ENCODE peak calls at places on chromosomes 16 and 17, in six cellular contexts. U, Q, G, S, P and A are unnamed samples.

GRCh38 chr17:39676198-39676819 is 8.1 kb downstream of the PNMT start:
- DNase-seq in G (no peak), S (no peak), U (no peak), Q (no peak), P (peak), A (no peak)

GRCh38 chr17:79338589-79338988 is 264.0 kb downstream of the ENGASE start:
- DNase-seq in U (no peak), P (no peak), S (no peak), G (no peak), Q (peak), A (no peak)

GRCh38 chr17:17062356-17062755 is 20.1 kb downstream of the MPRIP start:
- DNase-seq in Q (no peak), S (no peak), G (no peak), U (peak), P (peak), A (no peak)

GRCh38 chr16:2611499-2611862 is 70.8 kb upstream of the KCTD5 start:
- DNase-seq in U (no peak), G (no peak), P (no peak), Q (no peak), S (no peak), A (no peak)

GRCh38 chr16:80294172-80294571 is 246.6 kb upstream of the DYNLRB2 start:
- DNase-seq in G (no peak), S (no peak), U (no peak), Q (no peak), P (no peak), A (no peak)

GRCh38 chr16:1560866-1561265 is 27.4 kb downstream of the TMEM204 start:
- DNase-seq in P (no peak), U (no peak), G (no peak), S (no peak), Q (no peak), A (no peak)

GRCh38 chr17:68909066-68909465 is 46.1 kb downstream of the ABCA8 start:
- DNase-seq in S (peak), Q (peak), G (no peak), U (peak), P (no peak), A (peak)

GRCh38 chr16:56450275-56450889 is 750 bp downstream of the NUDT21 start:
- DNase-seq in Q (no peak), U (no peak), G (no peak), S (no peak), P (peak), A (no peak)

GRCh38 chr17:81365148-81365600 is 30.1 kb upstream of the BAHCC1 start:
- DNase-seq in U (no peak), S (no peak), G (peak), Q (no peak), P (peak), A (no peak)

GRCh38 chr17:47304191-47304590 is 19.6 kb upstream of the EFCAB13 start:
- DNase-seq in P (no peak), U (no peak), S (no peak), Q (no peak), G (no peak), A (no peak)

GRCh38 chr17:73156887-73157870 is 7.6 kb upstream of the SSTR2 start:
- DNase-seq in G (no peak), U (no peak), P (no peak), Q (no peak), S (no peak), A (no peak)

GRCh38 chr16:21302454-21302853 is 24.4 kb upstream of the CRYM start:
- DNase-seq in U (no peak), Q (no peak), S (no peak), G (no peak), P (no peak), A (no peak)

GRCh38 chr17:32482568-32483320 is 4.0 kb upstream of the CDK5R1 start:
- DNase-seq in Q (no peak), P (no peak), S (no peak), G (no peak), U (no peak), A (no peak)

GRCh38 chr16:84611041-84611440 is 6.8 kb downstream of the COTL1 start:
- DNase-seq in U (no peak), G (no peak), S (no peak), Q (no peak), P (no peak), A (no peak)

GRCh38 chr17:35293151-35293837 is 50.4 kb downstream of the SLFN5 start:
- DNase-seq in S (no peak), Q (no peak), U (no peak), G (no peak), P (no peak), A (no peak)

GRCh38 chr16:57239089-57239488 is 6.0 kb upstream of the ARL2BP start:
- DNase-seq in G (no peak), S (no peak), Q (no peak), U (no peak), P (no peak), A (no peak)

GRCh38 chr16:6684076-6684673 is 648.5 kb upstream of the RBFOX1 start:
- DNase-seq in S (peak), P (no peak), Q (peak), U (no peak), G (no peak), A (no peak)

GRCh38 chr17:67289174-67289876 is 44.3 kb upstream of the HELZ start:
- DNase-seq in Q (no peak), U (peak), G (no peak), S (no peak), P (no peak), A (no peak)

GRCh38 chr17:43609613-43610385 is 51.9 kb downstream of the MEOX1 start:
- DNase-seq in Q (no peak), P (no peak), G (no peak), S (no peak), U (no peak), A (no peak)

GRCh38 chr16:88524973-88525662 is 45.1 kb upstream of the ZC3H18 start:
- DNase-seq in Q (no peak), G (no peak), U (no peak), P (no peak), S (no peak), A (no peak)

GRCh38 chr16:11949527-11949926 is 7.7 kb upstream of the NPIPB2 start:
- DNase-seq in Q (peak), G (peak), S (peak), P (no peak), U (no peak), A (peak)

GRCh38 chr16:25109643-25110042 is 1.9 kb upstream of the LCMT1 start:
- DNase-seq in G (no peak), S (peak), Q (peak), U (no peak), P (no peak), A (peak)

GRCh38 chr17:42908872-42909700 is 8.5 kb downstream of the G6PC1 start:
- DNase-seq in Q (no peak), S (no peak), U (no peak), G (no peak), P (no peak), A (no peak)

GRCh38 chr17:17075037-17075755 is 32.9 kb downstream of the MPRIP start:
- DNase-seq in Q (no peak), U (peak), G (no peak), S (no peak), P (peak), A (no peak)

GRCh38 chr17:42387663-42388380 is 420 bp downstream of the STAT3 start:
- DNase-seq in S (no peak), U (peak), G (peak), Q (no peak), P (peak), A (no peak)

GRCh38 chr16:84686702-84687298 is 13.0 kb upstream of the USP10 start:
- DNase-seq in S (no peak), U (no peak), P (peak), G (no peak), Q (no peak), A (no peak)

GRCh38 chr17:76405967-76406647 is 21.7 kb downstream of the SPHK1 start:
- DNase-seq in Q (no peak), U (peak), P (no peak), S (no peak), G (no peak), A (no peak)

GRCh38 chr17:73744411-73744810 is 100.2 kb upstream of the SDK2 start:
- DNase-seq in U (no peak), S (no peak), G (no peak), Q (no peak), P (no peak), A (no peak)

GRCh38 chr17:38353084-38353604 is 1.5 kb downstream of the SOCS7 start:
- DNase-seq in U (no peak), S (no peak), Q (no peak), G (no peak), P (no peak), A (no peak)

GRCh38 chr17:79248843-79249242 is 174.2 kb downstream of the ENGASE start:
- DNase-seq in P (no peak), S (no peak), Q (no peak), U (no peak), G (no peak), A (no peak)

GRCh38 chr16:879986-880385 is 79.5 kb upstream of the GNG13 start:
- DNase-seq in P (no peak), U (peak), S (no peak), Q (no peak), G (no peak), A (no peak)

GRCh38 chr17:81322271-81323082 is 27.4 kb upstream of the SLC38A10 start:
- DNase-seq in S (no peak), Q (peak), P (peak), U (no peak), G (peak), A (no peak)

GRCh38 chr17:76541739-76542450 is 2.1 kb downstream of the PRCD start:
- DNase-seq in Q (no peak), G (no peak), S (no peak), U (no peak), P (no peak), A (no peak)

GRCh38 chr17:1431631-1432104 is 24.4 kb downstream of the CRK start:
- DNase-seq in Q (no peak), G (no peak), S (no peak), P (no peak), U (no peak), A (no peak)